ENCODE peak calls at places on chromosomes 16 and 17, in seven cellular contexts. B is H7; A is effector memory CD4-positive, alpha-beta T cell; K is skeletal muscle cell; F is GM23338; R is fibroblast of the aortic adventitia; L is GM06990. Y is an unnamed sample.
A peak's percentile ranks its signal among the peaks of the same experiment; 100 is the strongest.

GRCh38 chr17:51673066-51673465 is 412.7 kb downstream of the UTP18 start:
- DNase-seq in B (no peak), A (no peak), K (no peak), F (no peak), R (no peak), L (no peak), Y (no peak)

GRCh38 chr16:70689970-70690905 is 4.4 kb upstream of the MTSS2 start:
- DNase-seq in B (no peak), A (no peak), K (no peak), F (no peak), R (no peak), L (no peak), Y (no peak)

GRCh38 chr17:8173871-8174322 is 2.3 kb downstream of the TMEM107 start:
- DNase-seq in B (no peak), A (no peak), K (no peak), F (peak; percentile 69), R (no peak), L (no peak), Y (no peak)

GRCh38 chr16:986925-987581 is 5.5 kb downstream of the SOX8 start:
- DNase-seq in B (no peak), A (no peak), K (no peak), F (no peak), R (no peak), L (no peak), Y (no peak)

GRCh38 chr17:2050246-2050866 is 4.5 kb upstream of the HIC1 start:
- DNase-seq in B (peak; percentile 89), A (peak; percentile 68), K (no peak), F (peak; percentile 74), R (no peak), L (peak; percentile 74), Y (peak; percentile 63)

GRCh38 chr16:86016201-86016965 is 117.4 kb downstream of the IRF8 start:
- DNase-seq in B (peak; percentile 82), A (no peak), K (peak; percentile 12), F (peak; percentile 78), R (peak; percentile 73), L (no peak), Y (peak; percentile 37)

GRCh38 chr17:40313660-40314556 is 4.9 kb downstream of the RARA start:
- DNase-seq in B (peak; percentile 61), A (no peak), K (peak; percentile 67), F (no peak), R (no peak), L (no peak), Y (no peak)

GRCh38 chr16:8998114-8998513 is 34.4 kb upstream of the USP7 start:
- DNase-seq in B (peak; percentile 5), A (no peak), K (no peak), F (no peak), R (peak; percentile 56), L (no peak), Y (no peak)

GRCh38 chr16:84332975-84333684 is 35.2 kb upstream of the ATP2C2 start:
- DNase-seq in B (peak; percentile 62), A (no peak), K (no peak), F (peak; percentile 13), R (no peak), L (no peak), Y (no peak)

GRCh38 chr17:41894791-41895331 is 23.9 kb downstream of the ACLY start:
- DNase-seq in B (no peak), A (no peak), K (peak; percentile 61), F (no peak), R (peak; percentile 89), L (no peak), Y (peak; percentile 15)

GRCh38 chr17:7992924-7993323 is 9.5 kb upstream of the GUCY2D start:
- DNase-seq in B (no peak), A (no peak), K (no peak), F (peak; percentile 42), R (no peak), L (no peak), Y (no peak)

GRCh38 chr16:81632392-81633146 is 146.5 kb upstream of the PLCG2 start:
- DNase-seq in B (no peak), A (peak; percentile 80), K (no peak), F (no peak), R (no peak), L (no peak), Y (peak; percentile 91)

GRCh38 chr16:84933774-84934571 is 77.4 kb downstream of the ZDHHC7 start:
- DNase-seq in B (peak; percentile 64), A (no peak), K (no peak), F (no peak), R (peak; percentile 59), L (no peak), Y (no peak)

GRCh38 chr16:25143898-25144297 is 32.4 kb downstream of the LCMT1 start:
- DNase-seq in B (peak; percentile 44), A (no peak), K (no peak), F (peak; percentile 47), R (no peak), L (no peak), Y (no peak)

GRCh38 chr17:79741751-79742588 is 11.2 kb downstream of the ENPP7 start:
- DNase-seq in B (peak; percentile 99), A (peak; percentile 51), K (no peak), F (peak; percentile 86), R (peak; percentile 38), L (peak; percentile 74), Y (peak; percentile 68)

GRCh38 chr17:82092094-82092586 is 5.9 kb downstream of the FASN start:
- DNase-seq in B (no peak), A (no peak), K (no peak), F (no peak), R (no peak), L (no peak), Y (no peak)

GRCh38 chr16:81036751-81037350 is 1.2 kb downstream of the ATMIN start:
- DNase-seq in B (no peak), A (no peak), K (no peak), F (no peak), R (peak; percentile 9), L (no peak), Y (no peak)

GRCh38 chr16:89404561-89404960 is 85.8 kb downstream of the ANKRD11 start:
- DNase-seq in B (no peak), A (no peak), K (no peak), F (no peak), R (no peak), L (no peak), Y (no peak)

GRCh38 chr16:64159986-64160385 is 961.9 kb downstream of the CDH11 start:
- DNase-seq in B (no peak), A (no peak), K (no peak), F (no peak), R (peak; percentile 40), L (no peak), Y (no peak)

GRCh38 chr16:21126518-21126917 is 24.1 kb downstream of the DNAH3 start:
- DNase-seq in B (no peak), A (no peak), K (no peak), F (peak; percentile 28), R (no peak), L (no peak), Y (no peak)

GRCh38 chr17:38455288-38455915 is 27.1 kb downstream of the ARHGAP23 start:
- DNase-seq in B (peak; percentile 71), A (no peak), K (no peak), F (peak; percentile 57), R (no peak), L (no peak), Y (peak; percentile 49)
- H3K4me3 ChIP-seq in B (peak overlapping the region; percentile 8), A (no peak overlapping the region), K (peak overlapping the region; percentile 60), F (peak overlapping the region; percentile 69), R (peak overlapping the region; percentile 81), L (no peak overlapping the region), Y (peak overlapping the region; percentile 52)

GRCh38 chr16:59039066-59039465 is 304.9 kb upstream of the GOT2 start:
- DNase-seq in B (no peak), A (no peak), K (no peak), F (no peak), R (no peak), L (no peak), Y (no peak)
- H3K4me3 ChIP-seq in B (no peak overlapping the region), A (no peak overlapping the region), K (no peak overlapping the region), F (no peak overlapping the region), R (no peak overlapping the region), L (no peak overlapping the region), Y (no peak overlapping the region)

GRCh38 chr16:66937725-66938337 is 2.5 kb downstream of the CES2 start:
- DNase-seq in B (peak; percentile 20), A (no peak), K (no peak), F (no peak), R (no peak), L (no peak), Y (no peak)

GRCh38 chr16:66934138-66934838 is at the start of gene CIAO2B:
- DNase-seq in B (peak; percentile 93), A (peak; percentile 80), K (no peak), F (peak; percentile 85), R (peak; percentile 77), L (peak; percentile 92), Y (peak; percentile 88)

GRCh38 chr16:66935319-66936011 is at the start of gene CES2:
- DNase-seq in B (peak; percentile 68), A (no peak), K (no peak), F (peak; percentile 21), R (peak; percentile 55), L (no peak), Y (no peak)

GRCh38 chr16:66936889-66937554 is 1.7 kb downstream of the CES2 start:
- DNase-seq in B (no peak), A (no peak), K (no peak), F (no peak), R (no peak), L (no peak), Y (no peak)

DNA sequence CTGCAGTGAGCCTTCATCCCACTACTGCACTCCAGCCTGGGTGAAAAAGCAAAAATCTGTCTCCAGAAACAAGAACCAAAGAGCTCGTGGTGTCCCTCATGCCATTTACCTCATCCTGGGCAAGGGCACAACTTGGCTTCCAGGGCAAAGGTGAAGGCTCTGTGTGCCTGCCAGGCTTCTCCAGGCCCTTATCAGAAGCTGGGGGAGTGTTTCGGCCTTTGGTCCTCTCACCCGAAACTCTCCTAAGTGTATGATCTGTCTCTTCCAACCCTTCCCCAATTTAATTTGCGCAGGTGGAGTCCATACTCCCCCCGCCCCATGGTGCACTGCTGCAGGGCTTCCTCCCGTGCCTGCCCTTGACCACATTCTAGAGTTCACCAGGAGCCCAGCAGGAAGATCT is 1.1 kb downstream of the CES2 start:
- DNase-seq in B (peak; percentile 27), A (no peak), K (no peak), F (no peak), R (no peak), L (no peak), Y (no peak)
- H3K4me3 ChIP-seq in B (no peak overlapping the region), A (no peak overlapping the region), K (no peak overlapping the region), F (no peak overlapping the region), R (peak overlapping the region; percentile 99), L (no peak overlapping the region), Y (no peak overlapping the region)

DNA sequence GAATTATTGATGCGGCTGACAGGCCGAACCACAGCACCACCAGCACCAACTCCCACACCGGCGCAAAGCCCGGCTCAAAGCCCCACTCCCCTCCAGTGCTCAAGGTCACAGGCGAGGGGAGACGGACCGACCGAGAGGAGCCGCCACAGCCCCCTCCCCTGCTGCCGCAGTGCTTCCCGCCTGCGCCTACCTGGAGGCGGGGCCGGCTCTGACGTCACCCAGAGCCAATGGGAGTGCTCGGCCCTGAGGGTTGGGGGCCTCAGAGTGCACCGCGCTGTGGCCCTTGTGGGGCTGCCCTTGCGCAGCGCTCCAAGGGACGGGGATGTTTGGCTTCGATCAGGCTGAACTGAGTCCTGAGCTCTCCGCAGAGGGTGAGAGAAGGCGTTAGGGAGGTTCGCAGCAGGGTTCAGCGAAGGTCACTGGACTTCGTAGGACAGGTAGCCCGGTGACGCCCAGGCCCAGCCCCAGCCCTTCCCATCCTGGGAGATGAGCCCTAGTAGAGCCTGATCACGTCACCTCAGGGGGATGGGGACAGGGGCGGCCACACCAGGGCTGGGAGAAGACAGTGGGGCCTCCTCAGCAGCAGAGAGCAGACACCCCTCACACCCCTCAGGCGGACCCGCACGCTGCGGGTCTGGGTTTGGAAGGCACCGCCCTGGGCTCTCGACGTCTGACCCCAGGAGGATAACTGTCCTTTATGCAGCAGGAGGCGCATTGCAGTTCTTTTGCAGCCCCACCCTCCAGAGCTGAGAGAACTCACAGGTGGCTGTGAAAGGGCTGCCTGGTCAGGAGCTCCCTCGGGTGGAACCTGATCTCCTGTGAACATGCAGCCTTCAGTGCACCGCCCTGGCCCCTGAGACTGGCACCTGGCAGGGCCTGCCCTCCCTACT is 1.5 kb downstream of the NDRG4 start:
- DNase-seq in B (peak; percentile 98), A (peak; percentile 24), K (no peak), F (peak; percentile 92), R (no peak), L (no peak), Y (no peak)
- H3K4me3 ChIP-seq in B (peak overlapping the region; percentile 62), A (peak overlapping the region; percentile 64), K (peak overlapping the region; percentile 63), F (peak overlapping the region; percentile 88), R (peak overlapping the region; percentile 58), L (no peak overlapping the region), Y (no peak overlapping the region)

Y was measured in SJSA1.